ENCODE peak calls at places on chromosomes 5 and 9, in eight cellular contexts. One of them, this sample, is unnamed.

GRCh38 chr9:79651251-79651795 is 79.6 kb downstream of the TLE4 start:
- DNase-seq in NCI-H2171 treated with DMSO at 0.1 percent for 48 hours: peak; percentile 65
- DNase-seq in frontal cortex: no peak
- DNase-seq in activated CD8-positive, alpha-beta memory T cell treated with anti-CD3 and anti-CD28 coated beads, Interleukin-2, amount 10 ng/mL, durations not matched to agents 7 days and 5 days: no peak
- DNase-seq in GM04503: no peak
- DNase-seq in NCI-H526 treated with DMSO at 0.1 percent for 48 hours: no peak
- DNase-seq in WTC11: no peak
- DNase-seq in activated T-helper 2 cell treated with anti-CD3 and anti-CD28 coated beads, Interferon-gamma antibody, Interleukin-2, Interleukin-4, amounts not matched to agents 10 μg/mL and 5 μg/mL and 100 μg/mL, durations not matched to agents 14 hours and 24 hours and 36 hours: no peak
- DNase-seq in this sample: no peak

GRCh38 chr5:174531782-174532191 is 192.6 kb upstream of the MSX2 start:
- DNase-seq in NCI-H2171 treated with DMSO at 0.1 percent for 48 hours: no peak
- DNase-seq in frontal cortex: no peak
- DNase-seq in activated CD8-positive, alpha-beta memory T cell treated with anti-CD3 and anti-CD28 coated beads, Interleukin-2, amount 10 ng/mL, durations not matched to agents 7 days and 5 days: no peak
- DNase-seq in GM04503: no peak
- DNase-seq in NCI-H526 treated with DMSO at 0.1 percent for 48 hours: no peak
- DNase-seq in WTC11: no peak
- DNase-seq in activated T-helper 2 cell treated with anti-CD3 and anti-CD28 coated beads, Interferon-gamma antibody, Interleukin-2, Interleukin-4, amounts not matched to agents 10 μg/mL and 5 μg/mL and 100 μg/mL, durations not matched to agents 14 hours and 24 hours and 36 hours: no peak
- DNase-seq in this sample: no peak

GRCh38 chr9:133117271-133118178 is 3.5 kb downstream of the RALGDS start:
- DNase-seq in NCI-H2171 treated with DMSO at 0.1 percent for 48 hours: no peak
- DNase-seq in frontal cortex: peak; percentile 73
- DNase-seq in activated CD8-positive, alpha-beta memory T cell treated with anti-CD3 and anti-CD28 coated beads, Interleukin-2, amount 10 ng/mL, durations not matched to agents 7 days and 5 days: no peak
- DNase-seq in GM04503: peak; percentile 40
- DNase-seq in NCI-H526 treated with DMSO at 0.1 percent for 48 hours: no peak
- DNase-seq in WTC11: no peak
- DNase-seq in activated T-helper 2 cell treated with anti-CD3 and anti-CD28 coated beads, Interferon-gamma antibody, Interleukin-2, Interleukin-4, amounts not matched to agents 10 μg/mL and 5 μg/mL and 100 μg/mL, durations not matched to agents 14 hours and 24 hours and 36 hours: no peak
- DNase-seq in this sample: no peak

GRCh38 chr5:134223406-134224251 is 2.2 kb downstream of the PPP2CA start:
- DNase-seq in NCI-H2171 treated with DMSO at 0.1 percent for 48 hours: no peak
- DNase-seq in frontal cortex: no peak
- DNase-seq in activated CD8-positive, alpha-beta memory T cell treated with anti-CD3 and anti-CD28 coated beads, Interleukin-2, amount 10 ng/mL, durations not matched to agents 7 days and 5 days: no peak
- DNase-seq in GM04503: no peak
- DNase-seq in NCI-H526 treated with DMSO at 0.1 percent for 48 hours: no peak
- DNase-seq in WTC11: no peak
- DNase-seq in activated T-helper 2 cell treated with anti-CD3 and anti-CD28 coated beads, Interferon-gamma antibody, Interleukin-2, Interleukin-4, amounts not matched to agents 10 μg/mL and 5 μg/mL and 100 μg/mL, durations not matched to agents 14 hours and 24 hours and 36 hours: no peak
- DNase-seq in this sample: no peak

GRCh38 chr9:132943677-132944293 is 631 bp downstream of the TSC1 start:
- DNase-seq in NCI-H2171 treated with DMSO at 0.1 percent for 48 hours: no peak
- DNase-seq in frontal cortex: no peak
- DNase-seq in activated CD8-positive, alpha-beta memory T cell treated with anti-CD3 and anti-CD28 coated beads, Interleukin-2, amount 10 ng/mL, durations not matched to agents 7 days and 5 days: no peak
- DNase-seq in GM04503: no peak
- DNase-seq in NCI-H526 treated with DMSO at 0.1 percent for 48 hours: no peak
- DNase-seq in WTC11: no peak
- DNase-seq in activated T-helper 2 cell treated with anti-CD3 and anti-CD28 coated beads, Interferon-gamma antibody, Interleukin-2, Interleukin-4, amounts not matched to agents 10 μg/mL and 5 μg/mL and 100 μg/mL, durations not matched to agents 14 hours and 24 hours and 36 hours: no peak
- DNase-seq in this sample: no peak

GRCh38 chr9:32954642-32955041 is 46.8 kb downstream of the APTX start:
- DNase-seq in NCI-H2171 treated with DMSO at 0.1 percent for 48 hours: no peak
- DNase-seq in frontal cortex: no peak
- DNase-seq in activated CD8-positive, alpha-beta memory T cell treated with anti-CD3 and anti-CD28 coated beads, Interleukin-2, amount 10 ng/mL, durations not matched to agents 7 days and 5 days: no peak
- DNase-seq in GM04503: peak; percentile 48
- DNase-seq in NCI-H526 treated with DMSO at 0.1 percent for 48 hours: no peak
- DNase-seq in WTC11: no peak
- DNase-seq in activated T-helper 2 cell treated with anti-CD3 and anti-CD28 coated beads, Interferon-gamma antibody, Interleukin-2, Interleukin-4, amounts not matched to agents 10 μg/mL and 5 μg/mL and 100 μg/mL, durations not matched to agents 14 hours and 24 hours and 36 hours: no peak
- DNase-seq in this sample: no peak

GRCh38 chr9:129703667-129704355 is 38.4 kb downstream of the PRRX2 start:
- DNase-seq in NCI-H2171 treated with DMSO at 0.1 percent for 48 hours: no peak
- DNase-seq in frontal cortex: no peak
- DNase-seq in activated CD8-positive, alpha-beta memory T cell treated with anti-CD3 and anti-CD28 coated beads, Interleukin-2, amount 10 ng/mL, durations not matched to agents 7 days and 5 days: no peak
- DNase-seq in GM04503: no peak
- DNase-seq in NCI-H526 treated with DMSO at 0.1 percent for 48 hours: no peak
- DNase-seq in WTC11: no peak
- DNase-seq in activated T-helper 2 cell treated with anti-CD3 and anti-CD28 coated beads, Interferon-gamma antibody, Interleukin-2, Interleukin-4, amounts not matched to agents 10 μg/mL and 5 μg/mL and 100 μg/mL, durations not matched to agents 14 hours and 24 hours and 36 hours: no peak
- DNase-seq in this sample: no peak

GRCh38 chr5:11504083-11504785 is 400.0 kb downstream of the CTNND2 start:
- DNase-seq in NCI-H2171 treated with DMSO at 0.1 percent for 48 hours: no peak
- DNase-seq in frontal cortex: no peak
- DNase-seq in activated CD8-positive, alpha-beta memory T cell treated with anti-CD3 and anti-CD28 coated beads, Interleukin-2, amount 10 ng/mL, durations not matched to agents 7 days and 5 days: no peak
- DNase-seq in GM04503: no peak
- DNase-seq in NCI-H526 treated with DMSO at 0.1 percent for 48 hours: no peak
- DNase-seq in WTC11: no peak
- DNase-seq in activated T-helper 2 cell treated with anti-CD3 and anti-CD28 coated beads, Interferon-gamma antibody, Interleukin-2, Interleukin-4, amounts not matched to agents 10 μg/mL and 5 μg/mL and 100 μg/mL, durations not matched to agents 14 hours and 24 hours and 36 hours: no peak
- DNase-seq in this sample: no peak

GRCh38 chr5:67677422-67677970 is 480.9 kb upstream of the CD180 start:
- DNase-seq in NCI-H2171 treated with DMSO at 0.1 percent for 48 hours: peak; percentile 87
- DNase-seq in frontal cortex: no peak
- DNase-seq in activated CD8-positive, alpha-beta memory T cell treated with anti-CD3 and anti-CD28 coated beads, Interleukin-2, amount 10 ng/mL, durations not matched to agents 7 days and 5 days: no peak
- DNase-seq in GM04503: no peak
- DNase-seq in NCI-H526 treated with DMSO at 0.1 percent for 48 hours: no peak
- DNase-seq in WTC11: no peak
- DNase-seq in activated T-helper 2 cell treated with anti-CD3 and anti-CD28 coated beads, Interferon-gamma antibody, Interleukin-2, Interleukin-4, amounts not matched to agents 10 μg/mL and 5 μg/mL and 100 μg/mL, durations not matched to agents 14 hours and 24 hours and 36 hours: no peak
- DNase-seq in this sample: no peak

GRCh38 chr5:120779674-120780073 is 315.6 kb downstream of the PRR16 start:
- DNase-seq in NCI-H2171 treated with DMSO at 0.1 percent for 48 hours: no peak
- DNase-seq in frontal cortex: no peak
- DNase-seq in activated CD8-positive, alpha-beta memory T cell treated with anti-CD3 and anti-CD28 coated beads, Interleukin-2, amount 10 ng/mL, durations not matched to agents 7 days and 5 days: no peak
- DNase-seq in GM04503: peak; percentile 45
- DNase-seq in NCI-H526 treated with DMSO at 0.1 percent for 48 hours: no peak
- DNase-seq in WTC11: no peak
- DNase-seq in activated T-helper 2 cell treated with anti-CD3 and anti-CD28 coated beads, Interferon-gamma antibody, Interleukin-2, Interleukin-4, amounts not matched to agents 10 μg/mL and 5 μg/mL and 100 μg/mL, durations not matched to agents 14 hours and 24 hours and 36 hours: no peak
- DNase-seq in this sample: no peak

GRCh38 chr5:132026516-132027008 is 15.1 kb upstream of the ACSL6 start:
- DNase-seq in NCI-H2171 treated with DMSO at 0.1 percent for 48 hours: no peak
- DNase-seq in frontal cortex: no peak
- DNase-seq in activated CD8-positive, alpha-beta memory T cell treated with anti-CD3 and anti-CD28 coated beads, Interleukin-2, amount 10 ng/mL, durations not matched to agents 7 days and 5 days: peak; percentile 86
- DNase-seq in GM04503: no peak
- DNase-seq in NCI-H526 treated with DMSO at 0.1 percent for 48 hours: no peak
- DNase-seq in WTC11: no peak
- DNase-seq in activated T-helper 2 cell treated with anti-CD3 and anti-CD28 coated beads, Interferon-gamma antibody, Interleukin-2, Interleukin-4, amounts not matched to agents 10 μg/mL and 5 μg/mL and 100 μg/mL, durations not matched to agents 14 hours and 24 hours and 36 hours: no peak
- DNase-seq in this sample: peak; percentile 52

GRCh38 chr9:104850771-104851170 is 77.2 kb downstream of the ABCA1 start:
- DNase-seq in NCI-H2171 treated with DMSO at 0.1 percent for 48 hours: no peak
- DNase-seq in frontal cortex: no peak
- DNase-seq in activated CD8-positive, alpha-beta memory T cell treated with anti-CD3 and anti-CD28 coated beads, Interleukin-2, amount 10 ng/mL, durations not matched to agents 7 days and 5 days: no peak
- DNase-seq in GM04503: no peak
- DNase-seq in NCI-H526 treated with DMSO at 0.1 percent for 48 hours: no peak
- DNase-seq in WTC11: no peak
- DNase-seq in activated T-helper 2 cell treated with anti-CD3 and anti-CD28 coated beads, Interferon-gamma antibody, Interleukin-2, Interleukin-4, amounts not matched to agents 10 μg/mL and 5 μg/mL and 100 μg/mL, durations not matched to agents 14 hours and 24 hours and 36 hours: no peak
- DNase-seq in this sample: no peak

GRCh38 chr5:5799826-5800225 is 377.3 kb downstream of the ICE1 start:
- DNase-seq in NCI-H2171 treated with DMSO at 0.1 percent for 48 hours: no peak
- DNase-seq in frontal cortex: no peak
- DNase-seq in activated CD8-positive, alpha-beta memory T cell treated with anti-CD3 and anti-CD28 coated beads, Interleukin-2, amount 10 ng/mL, durations not matched to agents 7 days and 5 days: no peak
- DNase-seq in GM04503: no peak
- DNase-seq in NCI-H526 treated with DMSO at 0.1 percent for 48 hours: peak; percentile 83
- DNase-seq in WTC11: no peak
- DNase-seq in activated T-helper 2 cell treated with anti-CD3 and anti-CD28 coated beads, Interferon-gamma antibody, Interleukin-2, Interleukin-4, amounts not matched to agents 10 μg/mL and 5 μg/mL and 100 μg/mL, durations not matched to agents 14 hours and 24 hours and 36 hours: no peak
- DNase-seq in this sample: no peak

GRCh38 chr9:129240581-129241211 is 62.6 kb upstream of the IER5L start:
- DNase-seq in NCI-H2171 treated with DMSO at 0.1 percent for 48 hours: no peak
- DNase-seq in frontal cortex: no peak
- DNase-seq in activated CD8-positive, alpha-beta memory T cell treated with anti-CD3 and anti-CD28 coated beads, Interleukin-2, amount 10 ng/mL, durations not matched to agents 7 days and 5 days: no peak
- DNase-seq in GM04503: no peak
- DNase-seq in NCI-H526 treated with DMSO at 0.1 percent for 48 hours: no peak
- DNase-seq in WTC11: no peak
- DNase-seq in activated T-helper 2 cell treated with anti-CD3 and anti-CD28 coated beads, Interferon-gamma antibody, Interleukin-2, Interleukin-4, amounts not matched to agents 10 μg/mL and 5 μg/mL and 100 μg/mL, durations not matched to agents 14 hours and 24 hours and 36 hours: no peak
- DNase-seq in this sample: no peak

This sample was measured in activated T-helper 1 cell treated with anti-CD3 and anti-CD28 coated beads, Interleukin-12 subunit alpha, Interleukin-12 subunit beta, Interleukin-2, Interleukin-4 antibody, amounts not matched to agents 30 ng/mL and 10 ng/mL and 1 ng/mL, durations not matched to agents 14 hours and 24 hours and 36 hours.